ENCODE peak calls at places on chromosome 11, in ten cellular contexts. One of them, this sample, is unnamed.

GRCh38 chr11:64501500-64502427 is 89.3 kb upstream of the SLC22A12 start:
- DNase-seq in OCI-LY7: no peak
- DNase-seq in thyroid gland: no peak
- DNase-seq in CD8-positive, alpha-beta T cell: no peak
- DNase-seq in kidney: no peak
- DNase-seq in right atrium auricular region: no peak
- DNase-seq in AG04450: no peak
- DNase-seq in fibroblast of lung: no peak
- DNase-seq in mammary epithelial cell: no peak
- DNase-seq in heart right ventricle: no peak
- DNase-seq in this sample: no peak

GRCh38 chr11:14018441-14018840 is 55.9 kb downstream of the SPON1 start:
- DNase-seq in OCI-LY7: no peak
- DNase-seq in thyroid gland: no peak
- DNase-seq in CD8-positive, alpha-beta T cell: no peak
- DNase-seq in kidney: no peak
- DNase-seq in right atrium auricular region: no peak
- DNase-seq in AG04450: no peak
- DNase-seq in fibroblast of lung: no peak
- DNase-seq in mammary epithelial cell: no peak
- DNase-seq in heart right ventricle: no peak
- DNase-seq in this sample: no peak

GRCh38 chr11:8814209-8814922 is 96.6 kb upstream of the AKIP1 start:
- DNase-seq in OCI-LY7: peak
- DNase-seq in thyroid gland: peak
- DNase-seq in CD8-positive, alpha-beta T cell: no peak
- DNase-seq in kidney: no peak
- DNase-seq in right atrium auricular region: no peak
- DNase-seq in AG04450: no peak
- DNase-seq in fibroblast of lung: no peak
- DNase-seq in mammary epithelial cell: peak
- DNase-seq in heart right ventricle: no peak
- DNase-seq in this sample: no peak

GRCh38 chr11:100625041-100625440 is 62.0 kb upstream of the ARHGAP42 start:
- DNase-seq in OCI-LY7: no peak
- DNase-seq in thyroid gland: no peak
- DNase-seq in CD8-positive, alpha-beta T cell: no peak
- DNase-seq in kidney: no peak
- DNase-seq in right atrium auricular region: no peak
- DNase-seq in AG04450: no peak
- DNase-seq in fibroblast of lung: peak
- DNase-seq in mammary epithelial cell: peak
- DNase-seq in heart right ventricle: no peak
- DNase-seq in this sample: no peak

GRCh38 chr11:57800444-57801184 is 39.0 kb downstream of the CTNND1 start:
- DNase-seq in OCI-LY7: peak
- DNase-seq in thyroid gland: no peak
- DNase-seq in CD8-positive, alpha-beta T cell: no peak
- DNase-seq in kidney: no peak
- DNase-seq in right atrium auricular region: no peak
- DNase-seq in AG04450: peak
- DNase-seq in fibroblast of lung: peak
- DNase-seq in mammary epithelial cell: peak
- DNase-seq in heart right ventricle: no peak
- DNase-seq in this sample: peak

GRCh38 chr11:44309483-44310197 is at the start of gene ALX4:
- DNase-seq in OCI-LY7: no peak
- DNase-seq in thyroid gland: peak
- DNase-seq in CD8-positive, alpha-beta T cell: no peak
- DNase-seq in kidney: no peak
- DNase-seq in right atrium auricular region: no peak
- DNase-seq in AG04450: no peak
- DNase-seq in fibroblast of lung: peak
- DNase-seq in mammary epithelial cell: peak
- DNase-seq in heart right ventricle: peak
- DNase-seq in this sample: peak

GRCh38 chr11:66957971-66958231 is 282 bp downstream of the PC start:
- DNase-seq in OCI-LY7: no peak
- DNase-seq in thyroid gland: no peak
- DNase-seq in CD8-positive, alpha-beta T cell: no peak
- DNase-seq in kidney: no peak
- DNase-seq in right atrium auricular region: no peak
- DNase-seq in AG04450: no peak
- DNase-seq in fibroblast of lung: no peak
- DNase-seq in mammary epithelial cell: no peak
- DNase-seq in heart right ventricle: no peak
- DNase-seq in this sample: no peak

GRCh38 chr11:82634091-82634490 is 99.6 kb downstream of the FAM181B start:
- DNase-seq in OCI-LY7: no peak
- DNase-seq in thyroid gland: no peak
- DNase-seq in CD8-positive, alpha-beta T cell: no peak
- DNase-seq in kidney: no peak
- DNase-seq in right atrium auricular region: no peak
- DNase-seq in AG04450: no peak
- DNase-seq in fibroblast of lung: no peak
- DNase-seq in mammary epithelial cell: peak
- DNase-seq in heart right ventricle: no peak
- DNase-seq in this sample: no peak

GRCh38 chr11:26229270-26229669 is 102.7 kb upstream of the ANO3 start:
- DNase-seq in OCI-LY7: no peak
- DNase-seq in thyroid gland: no peak
- DNase-seq in CD8-positive, alpha-beta T cell: no peak
- DNase-seq in kidney: no peak
- DNase-seq in right atrium auricular region: no peak
- DNase-seq in AG04450: peak
- DNase-seq in fibroblast of lung: peak
- DNase-seq in mammary epithelial cell: peak
- DNase-seq in heart right ventricle: no peak
- DNase-seq in this sample: no peak

GRCh38 chr11:10295056-10295901 is 1.3 kb upstream of the SBF2 start:
- DNase-seq in OCI-LY7: no peak
- DNase-seq in thyroid gland: no peak
- DNase-seq in CD8-positive, alpha-beta T cell: no peak
- DNase-seq in kidney: no peak
- DNase-seq in right atrium auricular region: no peak
- DNase-seq in AG04450: no peak
- DNase-seq in fibroblast of lung: no peak
- DNase-seq in mammary epithelial cell: no peak
- DNase-seq in heart right ventricle: no peak
- DNase-seq in this sample: no peak

GRCh38 chr11:20360650-20361049 is 2.9 kb upstream of the HTATIP2 start:
- DNase-seq in OCI-LY7: peak
- DNase-seq in thyroid gland: no peak
- DNase-seq in CD8-positive, alpha-beta T cell: no peak
- DNase-seq in kidney: no peak
- DNase-seq in right atrium auricular region: no peak
- DNase-seq in AG04450: no peak
- DNase-seq in fibroblast of lung: peak
- DNase-seq in mammary epithelial cell: peak
- DNase-seq in heart right ventricle: no peak
- DNase-seq in this sample: no peak

GRCh38 chr11:95659088-95659487 is 130.5 kb downstream of the FAM76B start:
- DNase-seq in OCI-LY7: no peak
- DNase-seq in thyroid gland: no peak
- DNase-seq in CD8-positive, alpha-beta T cell: no peak
- DNase-seq in kidney: no peak
- DNase-seq in right atrium auricular region: no peak
- DNase-seq in AG04450: peak
- DNase-seq in fibroblast of lung: peak
- DNase-seq in mammary epithelial cell: peak
- DNase-seq in heart right ventricle: no peak
- DNase-seq in this sample: no peak

GRCh38 chr11:31690041-31690440 is 121.1 kb downstream of the PAX6 start:
- DNase-seq in OCI-LY7: no peak
- DNase-seq in thyroid gland: no peak
- DNase-seq in CD8-positive, alpha-beta T cell: no peak
- DNase-seq in kidney: no peak
- DNase-seq in right atrium auricular region: no peak
- DNase-seq in AG04450: no peak
- DNase-seq in fibroblast of lung: peak
- DNase-seq in mammary epithelial cell: no peak
- DNase-seq in heart right ventricle: no peak
- DNase-seq in this sample: no peak

GRCh38 chr11:110874651-110875050 is 162.4 kb upstream of the ARHGAP20 start:
- DNase-seq in OCI-LY7: no peak
- DNase-seq in thyroid gland: no peak
- DNase-seq in CD8-positive, alpha-beta T cell: no peak
- DNase-seq in kidney: no peak
- DNase-seq in right atrium auricular region: no peak
- DNase-seq in AG04450: no peak
- DNase-seq in fibroblast of lung: no peak
- DNase-seq in mammary epithelial cell: no peak
- DNase-seq in heart right ventricle: no peak
- DNase-seq in this sample: no peak

DNA sequence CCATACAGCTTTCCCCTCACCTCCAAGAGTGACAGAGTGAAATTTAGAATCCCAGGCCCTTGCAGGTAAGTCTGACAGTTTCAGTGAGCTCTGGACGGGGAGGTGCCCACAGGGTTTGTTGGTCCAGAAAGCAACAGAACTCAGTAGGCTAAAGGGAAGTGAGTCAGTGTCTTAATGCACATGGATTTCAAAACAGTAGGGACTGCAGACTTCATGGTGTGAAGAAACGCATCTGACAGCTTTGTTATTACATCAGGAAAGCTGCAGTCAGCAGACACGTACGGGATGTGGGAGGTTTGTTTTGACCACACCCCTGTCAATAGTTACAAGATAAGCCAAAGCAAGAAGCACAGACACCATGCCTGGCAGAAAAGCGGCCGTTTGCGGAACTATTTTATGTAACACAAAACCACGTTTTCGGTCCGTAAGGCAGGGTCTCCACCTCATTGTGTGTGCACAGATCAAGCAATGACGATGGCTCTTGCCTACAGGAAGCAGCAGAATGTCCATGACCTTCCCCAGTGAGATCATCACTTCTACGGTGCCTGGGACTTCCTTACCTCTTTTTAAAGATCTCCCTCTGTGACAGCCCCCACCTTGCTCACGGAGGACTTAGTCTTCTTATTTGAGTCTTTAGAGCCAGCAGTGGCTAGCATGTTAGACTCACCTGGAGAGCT is 58.1 kb upstream of the FTH1 start:
- DNase-seq in OCI-LY7: no peak
- DNase-seq in thyroid gland: peak
- DNase-seq in CD8-positive, alpha-beta T cell: peak
- DNase-seq in kidney: peak
- DNase-seq in right atrium auricular region: peak
- DNase-seq in AG04450: peak
- DNase-seq in fibroblast of lung: peak
- DNase-seq in mammary epithelial cell: peak
- DNase-seq in heart right ventricle: peak
- DNase-seq in this sample: peak
- TF ChIP-seq CTCF in OCI-LY7: no peak
- TF ChIP-seq CTCF in thyroid gland: no peak
- TF ChIP-seq CTCF in CD8-positive, alpha-beta T cell: no peak
- TF ChIP-seq CTCF in kidney: no peak
- TF ChIP-seq CTCF in right atrium auricular region: no peak
- TF ChIP-seq CTCF in AG04450: no peak
- TF ChIP-seq CTCF in fibroblast of lung: no peak
- TF ChIP-seq CTCF in mammary epithelial cell: no peak
- TF ChIP-seq CTCF in heart right ventricle: no peak
- TF ChIP-seq CTCF in this sample: no peak

GRCh38 chr11:17207317-17208256 is at the start of gene PIK3C2A:
- DNase-seq in OCI-LY7: peak
- DNase-seq in thyroid gland: peak
- DNase-seq in CD8-positive, alpha-beta T cell: peak
- DNase-seq in kidney: peak
- DNase-seq in right atrium auricular region: peak
- DNase-seq in AG04450: peak
- DNase-seq in fibroblast of lung: peak
- DNase-seq in mammary epithelial cell: peak
- DNase-seq in heart right ventricle: peak
- DNase-seq in this sample: peak

GRCh38 chr11:17214338-17214737 is 6.6 kb upstream of the PIK3C2A start:
- DNase-seq in OCI-LY7: no peak
- DNase-seq in thyroid gland: no peak
- DNase-seq in CD8-positive, alpha-beta T cell: no peak
- DNase-seq in kidney: no peak
- DNase-seq in right atrium auricular region: no peak
- DNase-seq in AG04450: no peak
- DNase-seq in fibroblast of lung: no peak
- DNase-seq in mammary epithelial cell: no peak
- DNase-seq in heart right ventricle: no peak
- DNase-seq in this sample: no peak

GRCh38 chr11:17206448-17206847 is 1.3 kb downstream of the PIK3C2A start:
- DNase-seq in OCI-LY7: no peak
- DNase-seq in thyroid gland: no peak
- DNase-seq in CD8-positive, alpha-beta T cell: no peak
- DNase-seq in kidney: no peak
- DNase-seq in right atrium auricular region: no peak
- DNase-seq in AG04450: no peak
- DNase-seq in fibroblast of lung: no peak
- DNase-seq in mammary epithelial cell: peak
- DNase-seq in heart right ventricle: no peak
- DNase-seq in this sample: no peak

GRCh38 chr11:17208257-17208999 is 642 bp upstream of the PIK3C2A start:
- DNase-seq in OCI-LY7: peak
- DNase-seq in thyroid gland: peak
- DNase-seq in CD8-positive, alpha-beta T cell: no peak
- DNase-seq in kidney: no peak
- DNase-seq in right atrium auricular region: peak
- DNase-seq in AG04450: no peak
- DNase-seq in fibroblast of lung: peak
- DNase-seq in mammary epithelial cell: peak
- DNase-seq in heart right ventricle: no peak
- DNase-seq in this sample: no peak

GRCh38 chr11:17209939-17210245 is 2.1 kb upstream of the PIK3C2A start:
- DNase-seq in OCI-LY7: no peak
- DNase-seq in thyroid gland: no peak
- DNase-seq in CD8-positive, alpha-beta T cell: no peak
- DNase-seq in kidney: no peak
- DNase-seq in right atrium auricular region: no peak
- DNase-seq in AG04450: no peak
- DNase-seq in fibroblast of lung: no peak
- DNase-seq in mammary epithelial cell: no peak
- DNase-seq in heart right ventricle: no peak
- DNase-seq in this sample: no peak
- H3K4me3 ChIP-seq in OCI-LY7: no peak
- H3K4me3 ChIP-seq in thyroid gland: no peak
- H3K4me3 ChIP-seq in CD8-positive, alpha-beta T cell: no peak
- H3K4me3 ChIP-seq in kidney: no peak
- H3K4me3 ChIP-seq in right atrium auricular region: no peak
- H3K4me3 ChIP-seq in AG04450: no peak
- H3K4me3 ChIP-seq in fibroblast of lung: no peak
- H3K4me3 ChIP-seq in mammary epithelial cell: peak
- H3K4me3 ChIP-seq in heart right ventricle: no peak
- H3K4me3 ChIP-seq in this sample: no peak

GRCh38 chr11:107040447-107041444 is 22.5 kb upstream of the GUCY1A2 start:
- DNase-seq in OCI-LY7: peak
- DNase-seq in thyroid gland: no peak
- DNase-seq in CD8-positive, alpha-beta T cell: no peak
- DNase-seq in kidney: no peak
- DNase-seq in right atrium auricular region: no peak
- DNase-seq in AG04450: no peak
- DNase-seq in fibroblast of lung: peak
- DNase-seq in mammary epithelial cell: peak
- DNase-seq in heart right ventricle: no peak
- DNase-seq in this sample: peak
- TF ChIP-seq CTCF in OCI-LY7: no peak
- TF ChIP-seq CTCF in thyroid gland: no peak
- TF ChIP-seq CTCF in CD8-positive, alpha-beta T cell: no peak
- TF ChIP-seq CTCF in kidney: no peak
- TF ChIP-seq CTCF in right atrium auricular region: no peak
- TF ChIP-seq CTCF in AG04450: no peak
- TF ChIP-seq CTCF in fibroblast of lung: no peak
- TF ChIP-seq CTCF in mammary epithelial cell: no peak
- TF ChIP-seq CTCF in heart right ventricle: no peak
- TF ChIP-seq CTCF in this sample: no peak

GRCh38 chr11:69869311-69869939 is 50.2 kb upstream of the FGF3 start:
- DNase-seq in OCI-LY7: no peak
- DNase-seq in thyroid gland: no peak
- DNase-seq in CD8-positive, alpha-beta T cell: no peak
- DNase-seq in kidney: peak
- DNase-seq in right atrium auricular region: no peak
- DNase-seq in AG04450: no peak
- DNase-seq in fibroblast of lung: no peak
- DNase-seq in mammary epithelial cell: no peak
- DNase-seq in heart right ventricle: no peak
- DNase-seq in this sample: no peak
- H3K4me3 ChIP-seq in OCI-LY7: no peak
- H3K4me3 ChIP-seq in thyroid gland: no peak
- H3K4me3 ChIP-seq in CD8-positive, alpha-beta T cell: no peak
- H3K4me3 ChIP-seq in kidney: no peak
- H3K4me3 ChIP-seq in right atrium auricular region: no peak
- H3K4me3 ChIP-seq in AG04450: no peak
- H3K4me3 ChIP-seq in fibroblast of lung: no peak
- H3K4me3 ChIP-seq in mammary epithelial cell: no peak
- H3K4me3 ChIP-seq in heart right ventricle: no peak
- H3K4me3 ChIP-seq in this sample: no peak

This sample was measured in BJ.